ENCODE peak calls at places on chromosome 20, in eight cellular contexts. V, Z, P, J, K, S, X and O are unnamed samples.

GRCh38 chr20:10519361-10520048 is 84.4 kb downstream of the SLX4IP start:
- DNase-seq in V (peak), Z (no peak), P (no peak), J (no peak), K (no peak), S (peak), X (no peak), O (no peak)

GRCh38 chr20:23636908-23637281 is 860 bp downstream of the CST3 start:
- DNase-seq in V (no peak), Z (no peak), P (no peak), J (no peak), K (no peak), S (no peak), X (no peak), O (no peak)

GRCh38 chr20:23349338-23350006 is 1.1 kb upstream of the NXT1 start:
- DNase-seq in V (no peak), Z (no peak), P (no peak), J (no peak), K (no peak), S (no peak), X (no peak), O (no peak)

GRCh38 chr20:46920114-46920513 is 25.5 kb downstream of the EYA2 start:
- DNase-seq in V (no peak), Z (no peak), P (no peak), J (no peak), K (no peak), S (no peak), X (no peak), O (no peak)

GRCh38 chr20:57716202-57716601 is 6.4 kb upstream of the PMEPA1 start:
- DNase-seq in V (peak), Z (no peak), P (no peak), J (no peak), K (no peak), S (peak), X (no peak), O (no peak)

GRCh38 chr20:18524646-18525045 is 16.9 kb downstream of the SEC23B start:
- DNase-seq in V (peak), Z (no peak), P (no peak), J (no peak), K (no peak), S (peak), X (no peak), O (no peak)

GRCh38 chr20:15036938-15037337 is 699.5 kb upstream of the FLRT3 start:
- DNase-seq in V (no peak), Z (no peak), P (no peak), J (no peak), K (no peak), S (no peak), X (no peak), O (no peak)

GRCh38 chr20:63355781-63356295 is 5.3 kb downstream of the CHRNA4 start:
- DNase-seq in V (no peak), Z (no peak), P (no peak), J (no peak), K (no peak), S (no peak), X (no peak), O (no peak)

GRCh38 chr20:8627386-8628030 is 441.4 kb upstream of the PLCB4 start:
- DNase-seq in V (no peak), Z (no peak), P (no peak), J (no peak), K (peak), S (peak), X (no peak), O (no peak)

GRCh38 chr20:50400705-50401045 is 109.5 kb upstream of the PTPN1 start:
- DNase-seq in V (no peak), Z (no peak), P (no peak), J (no peak), K (no peak), S (no peak), X (no peak), O (no peak)

GRCh38 chr20:50399003-50399916 is 110.9 kb upstream of the PTPN1 start:
- DNase-seq in V (no peak), Z (no peak), P (peak), J (no peak), K (peak), S (peak), X (no peak), O (no peak)

GRCh38 chr20:50398471-50399002 is 111.6 kb upstream of the PTPN1 start:
- DNase-seq in V (no peak), Z (no peak), P (no peak), J (no peak), K (no peak), S (no peak), X (no peak), O (no peak)

GRCh38 chr20:50401047-50401586 is 109.1 kb upstream of the PTPN1 start:
- DNase-seq in V (no peak), Z (no peak), P (no peak), J (no peak), K (no peak), S (no peak), X (no peak), O (no peak)

DNA sequence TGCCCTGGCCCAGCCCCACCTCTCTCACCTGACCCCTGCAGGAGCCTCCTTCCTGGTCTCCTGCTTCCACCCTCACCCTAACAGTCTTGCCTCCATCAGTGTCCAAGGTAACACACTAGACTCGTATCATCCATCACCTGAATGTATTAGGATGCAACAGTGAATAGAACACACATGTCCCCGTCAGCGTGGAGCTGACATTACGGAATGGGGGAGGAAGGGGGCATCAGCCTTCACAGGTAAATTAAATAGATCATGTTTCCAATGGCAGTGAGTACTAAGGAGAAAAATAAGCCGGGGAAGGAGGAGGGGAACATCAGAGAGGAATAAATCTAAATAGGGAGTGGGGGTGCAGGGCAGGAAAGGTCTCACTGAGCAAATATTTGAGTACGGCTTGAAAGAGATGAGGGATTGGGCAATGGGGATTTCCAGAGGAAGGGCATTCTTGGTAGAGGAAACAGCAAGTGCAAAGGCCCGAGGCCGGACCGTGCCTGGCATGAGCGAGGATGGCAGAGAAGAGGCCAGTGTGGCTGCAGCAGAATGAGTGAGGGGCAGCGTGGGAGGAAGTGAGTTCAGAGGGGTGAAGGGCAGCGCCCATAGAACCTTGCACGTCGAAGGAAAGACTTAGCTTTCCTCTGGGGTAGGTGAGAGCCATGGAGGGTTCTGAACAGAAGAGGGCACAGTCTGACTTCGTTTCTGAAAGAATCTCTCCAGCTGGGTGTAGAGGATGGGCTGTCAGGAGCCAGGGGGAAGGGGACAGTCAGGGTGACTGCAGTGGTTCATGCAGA is 110.1 kb upstream of the PTPN1 start:
- DNase-seq in V (no peak), Z (no peak), P (peak), J (peak), K (no peak), S (no peak), X (peak), O (no peak)
- TF ChIP-seq CTCF in V (no peak), Z (no peak), P (no peak), J (peak), K (peak), S (no peak), X (no peak), O (peak)

DNA sequence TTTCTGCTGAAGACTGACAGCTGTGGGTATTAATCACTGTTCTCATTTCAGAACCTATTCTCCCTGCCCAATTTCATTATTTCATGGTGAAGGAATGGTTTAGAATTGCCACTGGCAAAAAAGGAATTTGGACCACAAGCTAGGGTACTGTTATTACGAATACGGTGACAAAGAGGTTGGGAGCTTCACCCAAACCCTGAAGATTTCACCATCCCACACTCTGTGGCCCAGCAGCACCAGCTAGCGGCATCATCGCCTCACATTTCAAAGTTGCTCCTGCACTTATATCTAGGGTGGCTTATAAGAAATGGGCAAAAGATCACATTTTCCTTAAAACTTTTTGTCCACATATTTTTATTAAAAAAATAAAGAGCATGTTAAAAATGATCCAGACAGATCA is 236.1 kb downstream of the SYNDIG1 start:
- DNase-seq in V (no peak), Z (no peak), P (no peak), J (peak), K (no peak), S (no peak), X (no peak), O (no peak)
- TF ChIP-seq CTCF in V (no peak), Z (no peak), P (no peak), J (no peak), K (no peak), S (no peak), X (peak), O (no peak)

GRCh38 chr20:50281831-50282591 is 91.4 kb downstream of the CEBPB start:
- DNase-seq in V (no peak), Z (no peak), P (no peak), J (peak), K (no peak), S (no peak), X (no peak), O (no peak)
- TF ChIP-seq CTCF in V (no peak), Z (no peak), P (no peak), J (peak), K (no peak), S (no peak), X (peak), O (no peak)

GRCh38 chr20:52219441-52219840 is 27.9 kb upstream of the ZFP64 start:
- DNase-seq in V (no peak), Z (no peak), P (peak), J (peak), K (no peak), S (no peak), X (peak), O (no peak)
- TF ChIP-seq CTCF in V (no peak), Z (no peak), P (no peak), J (peak), K (no peak), S (no peak), X (no peak), O (no peak)

DNA sequence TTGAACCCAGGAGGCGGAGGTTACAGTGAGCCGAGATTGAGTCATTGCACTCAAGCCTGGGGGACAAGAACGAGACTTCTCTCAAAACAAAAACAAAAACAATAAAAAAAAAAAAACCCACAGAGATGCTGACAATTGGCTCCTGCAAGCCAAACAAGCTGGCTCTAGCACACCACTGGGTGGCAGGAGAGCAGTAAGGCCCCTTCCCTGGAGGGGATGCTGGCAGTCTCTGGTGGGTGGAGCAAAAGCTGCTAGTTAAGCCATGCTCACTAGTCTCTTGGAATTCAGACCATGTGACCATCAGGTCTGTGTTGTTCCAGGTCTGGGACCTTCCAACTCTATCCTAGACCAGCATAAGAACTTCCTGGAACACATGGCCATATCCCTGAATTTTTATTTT is 18.9 kb upstream of the DSN1 start:
- DNase-seq in V (peak), Z (no peak), P (peak), J (peak), K (peak), S (peak), X (peak), O (no peak)
- TF ChIP-seq CTCF in V (peak), Z (no peak), P (peak), J (peak), K (peak), S (peak), X (peak), O (peak)

DNA sequence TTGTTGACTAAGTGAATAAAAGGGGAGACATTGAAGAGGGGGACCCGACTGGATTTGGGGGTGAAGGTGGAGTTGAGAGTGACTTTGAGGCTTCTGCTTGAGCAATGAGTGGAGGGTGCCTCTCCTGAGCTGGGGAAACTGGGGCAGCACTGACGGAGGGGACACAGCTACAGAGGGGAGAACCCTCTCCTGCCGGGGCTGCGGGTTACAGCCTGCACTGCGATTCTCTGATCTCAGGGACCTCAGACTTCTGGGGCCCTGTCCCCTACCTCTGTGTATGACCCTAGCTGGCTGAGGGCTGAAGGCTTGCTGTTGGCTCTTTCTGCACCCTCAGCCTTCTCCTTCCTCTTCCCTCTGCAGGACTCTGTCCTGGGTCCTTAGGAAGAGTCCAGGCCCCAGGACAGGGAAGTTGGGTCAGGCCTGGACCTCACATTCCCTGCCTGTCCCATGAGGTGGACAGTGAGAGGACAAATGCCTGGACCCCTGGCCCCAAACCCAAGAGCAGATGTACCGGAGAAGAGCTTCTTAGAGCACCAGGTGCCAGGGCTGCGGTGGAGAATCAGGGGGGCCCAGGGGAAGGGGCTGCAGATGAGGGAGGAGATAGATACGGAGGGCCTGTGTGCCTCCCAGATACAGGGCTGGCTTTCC is 13.7 kb upstream of the FAM110A start:
- DNase-seq in V (no peak), Z (no peak), P (no peak), J (no peak), K (no peak), S (no peak), X (no peak), O (no peak)
- TF ChIP-seq CTCF in V (no peak), Z (no peak), P (no peak), J (no peak), K (no peak), S (no peak), X (no peak), O (no peak)

GRCh38 chr20:44800398-44801046 is 9.8 kb downstream of the RIMS4 start:
- DNase-seq in V (no peak), Z (no peak), P (no peak), J (peak), K (no peak), S (peak), X (peak), O (no peak)
- TF ChIP-seq CTCF in V (no peak), Z (no peak), P (no peak), J (peak), K (no peak), S (peak), X (peak), O (peak)